ENCODE peak calls at places on chromosome 6, in eight cellular contexts. L, G, P, X, N, K, V and R are unnamed samples.

GRCh38 chr6:49336514-49337131 is 126.4 kb downstream of the MMUT start:
- DNase-seq in P (peak; percentile 18), V (no peak), L (no peak), K (peak; percentile 75), X (no peak), G (no peak), N (peak; percentile 39), R (no peak)

GRCh38 chr6:158016571-158017383 is 35.1 kb downstream of the SYNJ2 start:
- DNase-seq in V (no peak), X (peak; percentile 28), L (peak; percentile 60), N (peak; percentile 82), P (no peak), K (no peak), G (no peak), R (no peak)

GRCh38 chr6:38151580-38152500 is 332.3 kb downstream of the ZFAND3 start:
- DNase-seq in N (no peak), L (no peak), X (no peak), G (no peak), K (no peak), V (no peak), P (no peak), R (no peak)

GRCh38 chr6:2021713-2022125 is 223.7 kb downstream of the GMDS start:
- DNase-seq in V (no peak), L (peak; percentile 42), X (peak; percentile 33), P (peak; percentile 77), G (peak; percentile 61), N (peak; percentile 92), K (peak; percentile 56), R (no peak)

GRCh38 chr6:84428300-84428907 is 201.0 kb upstream of the CEP162 start:
- DNase-seq in K (peak; percentile 65), N (peak; percentile 62), V (no peak), P (peak; percentile 45), L (no peak), G (no peak), X (peak; percentile 70), R (no peak)

GRCh38 chr6:134436950-134437349 is 119.0 kb upstream of the SGK1 start:
- DNase-seq in K (no peak), V (no peak), N (no peak), G (no peak), P (peak; percentile 67), X (no peak), L (no peak), R (no peak)

GRCh38 chr6:129875610-129876515 is 14.7 kb upstream of the TMEM244 start:
- DNase-seq in V (peak; percentile 24), P (peak; percentile 44), N (no peak), K (no peak), G (no peak), L (no peak), X (no peak), R (peak; percentile 52)

GRCh38 chr6:22036267-22036666 is 260.6 kb downstream of the PRL start:
- DNase-seq in G (no peak), N (no peak), V (peak; percentile 51), K (peak; percentile 14), X (peak; percentile 81), P (peak; percentile 35), L (no peak), R (no peak)

GRCh38 chr6:14784596-14785360 is 461.1 kb upstream of the JARID2 start:
- DNase-seq in L (no peak), V (peak; percentile 13), P (no peak), X (peak; percentile 93), K (no peak), G (no peak), N (no peak), R (no peak)

GRCh38 chr6:14584450-14584849 is 466.9 kb downstream of the CD83 start:
- DNase-seq in L (no peak), K (no peak), G (no peak), N (no peak), X (no peak), V (no peak), P (peak; percentile 22), R (no peak)

GRCh38 chr6:117191009-117191408 is 74.3 kb upstream of the VGLL2 start:
- DNase-seq in X (no peak), L (no peak), P (no peak), G (no peak), K (no peak), V (no peak), N (no peak), R (no peak)
- H3K4me3 ChIP-seq in X (no peak overlapping the region), L (no peak overlapping the region), P (no peak overlapping the region), G (no peak overlapping the region), K (no peak overlapping the region), V (no peak overlapping the region), N (no peak overlapping the region), R (no peak overlapping the region)

GRCh38 chr6:159460476-159460875 is 232.6 kb downstream of the SOD2 start:
- DNase-seq in K (no peak), L (no peak), N (no peak), V (no peak), X (no peak), G (no peak), P (no peak), R (no peak)

GRCh38 chr6:159462446-159462845 is 230.6 kb downstream of the SOD2 start:
- DNase-seq in G (no peak), N (no peak), X (no peak), K (no peak), L (no peak), V (no peak), P (no peak), R (no peak)

GRCh38 chr6:159463440-159463839 is 229.6 kb downstream of the SOD2 start:
- DNase-seq in L (no peak), K (no peak), G (no peak), P (peak; percentile 10), N (peak; percentile 51), X (peak; percentile 58), V (no peak), R (no peak)

GRCh38 chr6:159461998-159462397 is 231.0 kb downstream of the SOD2 start:
- DNase-seq in L (no peak), N (no peak), G (no peak), V (no peak), P (no peak), X (no peak), K (no peak), R (peak; percentile 67)

DNA sequence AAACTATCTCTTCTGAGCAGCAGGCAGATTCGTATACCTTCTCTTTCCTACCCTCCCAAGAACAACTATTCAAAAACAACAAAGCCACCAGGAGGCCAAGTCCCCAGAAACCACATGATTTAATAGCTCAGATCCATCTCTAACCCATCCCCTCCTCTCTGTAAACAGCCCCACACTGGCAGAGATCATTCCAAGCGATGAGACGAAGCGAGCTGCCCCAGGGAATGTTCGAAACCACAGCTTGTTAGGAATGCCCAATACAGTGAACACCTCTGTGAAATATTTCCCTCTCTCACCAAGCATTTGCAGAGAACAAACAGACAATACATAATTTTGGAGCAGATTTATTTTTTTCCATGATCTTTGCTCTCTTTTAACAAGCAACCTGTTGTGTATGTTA is 231.8 kb downstream of the SOD2 start:
- DNase-seq in P (no peak), L (no peak), G (no peak), N (no peak), X (no peak), V (no peak), K (no peak), R (no peak)
- TF ChIP-seq CTCF in P (no peak), L (no peak), G (no peak), N (no peak), X (no peak), V (no peak), K (no peak), R (no peak)

DNA sequence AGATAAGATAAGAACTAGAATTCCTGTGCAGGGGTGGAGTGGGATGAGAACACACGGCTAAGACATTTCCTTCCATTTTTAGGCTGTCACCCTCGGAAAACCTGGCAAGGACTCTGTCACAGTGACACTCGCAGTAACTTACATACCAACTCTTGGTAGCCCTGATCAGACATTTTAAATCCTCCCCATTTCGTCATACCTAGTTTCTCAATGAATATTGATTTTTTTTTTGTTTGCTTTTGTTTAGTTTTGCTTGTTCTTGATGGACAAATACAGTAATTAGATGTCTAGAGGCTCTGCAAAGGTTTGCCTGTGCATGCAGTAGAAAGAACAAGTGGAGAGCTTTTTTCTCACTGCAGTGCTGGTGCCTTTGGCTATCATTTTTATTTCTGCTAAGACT is 213.0 kb upstream of the FAM83B start:
- DNase-seq in N (no peak), G (no peak), K (no peak), X (no peak), V (no peak), L (no peak), P (no peak), R (no peak)
- H3K4me3 ChIP-seq in N (no peak overlapping the region), G (no peak overlapping the region), K (no peak overlapping the region), X (no peak overlapping the region), V (no peak overlapping the region), L (no peak overlapping the region), P (no peak overlapping the region), R (no peak overlapping the region)

GRCh38 chr6:99458319-99458718 is 33.2 kb upstream of the PNISR start:
- DNase-seq in V (no peak), L (no peak), K (peak; percentile 14), P (peak; percentile 44), X (peak; percentile 51), N (peak; percentile 54), G (no peak), R (peak; percentile 10)
- TF ChIP-seq CTCF in V (peak; percentile 39), L (no peak), K (peak; percentile 41), P (peak; percentile 32), X (peak; percentile 48), N (peak; percentile 57), G (peak; percentile 15), R (peak; percentile 43)

DNA sequence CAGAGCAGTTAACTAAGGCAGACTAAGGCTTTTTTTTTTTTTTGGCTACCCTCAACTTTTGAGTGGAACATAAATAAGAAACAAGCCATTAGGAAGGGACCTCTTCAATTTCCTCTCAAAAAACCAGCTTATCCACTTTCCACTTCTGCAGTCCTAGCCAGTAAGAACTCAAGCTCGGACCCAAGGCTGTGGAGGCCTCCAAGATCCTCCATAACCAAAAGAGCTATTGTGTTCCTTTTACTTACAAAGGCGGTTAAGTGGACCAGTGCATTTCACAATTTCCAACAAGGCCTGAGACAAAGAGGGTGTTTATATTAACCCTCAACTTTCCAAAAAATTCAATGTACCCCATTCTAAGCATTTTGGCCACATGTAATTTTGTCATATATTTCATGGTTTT is 5.2 kb downstream of the KCNK5 start:
- DNase-seq in N (no peak), L (no peak), G (no peak), V (no peak), X (no peak), K (no peak), P (no peak), R (no peak)
- H3K4me3 ChIP-seq in N (no peak overlapping the region), L (no peak overlapping the region), G (no peak overlapping the region), V (no peak overlapping the region), X (no peak overlapping the region), K (no peak overlapping the region), P (no peak overlapping the region), R (no peak overlapping the region)

GRCh38 chr6:137233561-137234504 is 14.6 kb upstream of the IFNGR1 start:
- DNase-seq in G (peak; percentile 73), N (peak; percentile 54), K (no peak), P (peak; percentile 91), X (no peak), V (no peak), L (no peak), R (no peak)

GRCh38 chr6:137231895-137232294 is 12.7 kb upstream of the IFNGR1 start:
- DNase-seq in K (no peak), X (no peak), P (no peak), L (no peak), V (no peak), G (no peak), N (no peak), R (no peak)

GRCh38 chr6:137235686-137236085 is 16.5 kb upstream of the IFNGR1 start:
- DNase-seq in X (no peak), V (no peak), L (no peak), G (no peak), P (no peak), N (no peak), K (no peak), R (no peak)

GRCh38 chr6:137236581-137237355 is 17.6 kb upstream of the IFNGR1 start:
- DNase-seq in V (no peak), L (no peak), X (no peak), G (no peak), P (no peak), K (no peak), N (no peak), R (no peak)

GRCh38 chr6:137234505-137234863 is 15.3 kb upstream of the IFNGR1 start:
- DNase-seq in X (no peak), N (peak; percentile 18), V (no peak), P (no peak), L (no peak), G (no peak), K (no peak), R (peak; percentile 58)
- TF ChIP-seq CTCF in X (no peak), N (no peak), V (no peak), P (no peak), L (no peak), G (no peak), K (no peak), R (no peak)